ENCODE peak calls at places on chromosomes 3 and 15, in ten cellular contexts. A is GM12892; D is fibroblast of mammary gland; I is iris pigment epithelial cell; H is H4; K is activated effector memory CD4-positive, alpha-beta T cell treated with Interleukin-2 at 50 U/mL for 16 hours; L is AG08396; G is fibroblast of pulmonary artery; C is AML-193; F is stimulated activated CD4-positive, alpha-beta T cell treated with anti-CD3 and anti-CD28 coated beads, Interleukin-4, amount 100 ng/mL, for 24 hours. W is an unnamed sample.

GRCh38 chr15:77966540-77967290 is 110.8 kb downstream of the TBC1D2B start:
- DNase-seq in A (no peak), D (peak; percentile 61), I (peak; percentile 55), H (peak; percentile 44), K (peak; percentile 38), L (peak; percentile 78), G (peak; percentile 58), C (peak; percentile 27), F (peak; percentile 65), W (no peak)

GRCh38 chr15:72070817-72071447 is 47.0 kb downstream of the MYO9A start:
- DNase-seq in A (no peak), D (no peak), I (no peak), H (no peak), K (no peak), L (no peak), G (no peak), C (no peak), F (no peak), W (no peak)

GRCh38 chr3:178505832-178506231 is 30.4 kb upstream of the KCNMB2 start:
- DNase-seq in A (no peak), D (no peak), I (no peak), H (no peak), K (no peak), L (no peak), G (no peak), C (no peak), F (no peak), W (no peak)

GRCh38 chr15:64089553-64090280 is 3.9 kb downstream of the CIAO2A start:
- DNase-seq in A (peak; percentile 27), D (no peak), I (no peak), H (no peak), K (no peak), L (no peak), G (no peak), C (no peak), F (no peak), W (no peak)

GRCh38 chr3:58609990-58610389 is 32.8 kb upstream of the FAM107A start:
- DNase-seq in A (no peak), D (peak; percentile 48), I (peak; percentile 12), H (no peak), K (no peak), L (no peak), G (no peak), C (no peak), F (no peak), W (no peak)

GRCh38 chr3:48406443-48407431 is 23.1 kb downstream of the PLXNB1 start:
- DNase-seq in A (peak; percentile 13), D (no peak), I (no peak), H (no peak), K (no peak), L (no peak), G (no peak), C (no peak), F (peak; percentile 2), W (no peak)

GRCh38 chr15:52362497-52362896 is 66.9 kb upstream of the MYO5C start:
- DNase-seq in A (no peak), D (peak; percentile 93), I (peak; percentile 76), H (no peak), K (no peak), L (peak; percentile 46), G (peak; percentile 90), C (no peak), F (no peak), W (peak; percentile 63)

GRCh38 chr3:68893600-68894239 is 38.6 kb downstream of the TAFA4 start:
- DNase-seq in A (no peak), D (peak; percentile 50), I (peak; percentile 40), H (no peak), K (no peak), L (no peak), G (peak; percentile 65), C (peak; percentile 57), F (no peak), W (peak; percentile 20)

GRCh38 chr15:40333922-40334492 is 6.7 kb downstream of the CCDC9B start:
- DNase-seq in A (no peak), D (peak; percentile 39), I (peak; percentile 86), H (peak; percentile 44), K (no peak), L (no peak), G (peak; percentile 92), C (peak; percentile 99), F (no peak), W (no peak)

GRCh38 chr3:29937185-29937584 is 656.3 kb downstream of the RBMS3 start:
- DNase-seq in A (no peak), D (peak; percentile 45), I (peak; percentile 60), H (no peak), K (no peak), L (no peak), G (peak; percentile 50), C (no peak), F (no peak), W (peak; percentile 8)

GRCh38 chr3:104132566-104132997 is 1234.1 kb upstream of the ALCAM start:
- DNase-seq in A (no peak), D (no peak), I (peak; percentile 21), H (no peak), K (no peak), L (no peak), G (peak; percentile 2), C (no peak), F (no peak), W (peak; percentile 83)

GRCh38 chr15:77251662-77252061 is 168.2 kb downstream of the PEAK1 start:
- DNase-seq in A (no peak), D (peak; percentile 57), I (peak; percentile 24), H (no peak), K (no peak), L (no peak), G (peak; percentile 8), C (no peak), F (peak; percentile 6), W (no peak)

GRCh38 chr3:195106418-195106906 is 164.5 kb downstream of the XXYLT1 start:
- DNase-seq in A (peak; percentile 82), D (peak; percentile 53), I (peak; percentile 56), H (peak; percentile 57), K (peak; percentile 47), L (peak; percentile 89), G (peak; percentile 70), C (peak; percentile 51), F (peak; percentile 68), W (peak; percentile 34)